ENCODE peak calls at places on chromosomes 11 and 22, in five cellular contexts. A, O, T, X and K are unnamed samples.

GRCh38 chr11:81989093-81989492 is 744.6 kb downstream of the FAM181B start:
- DNase-seq in T (no peak), A (no peak), O (no peak), X (no peak), K (no peak)

GRCh38 chr22:32528984-32529982 is 54.7 kb downstream of the FBXO7 start:
- DNase-seq in A (peak; percentile 3), T (peak; percentile 47), O (peak; percentile 25), X (peak; percentile 86), K (no peak)

GRCh38 chr22:36913431-36914382 is at the start of gene CSF2RB:
- DNase-seq in A (no peak), T (no peak), X (no peak), O (no peak), K (no peak)

GRCh38 chr22:40582063-40582462 is 54.5 kb downstream of the MRTFA start:
- DNase-seq in X (no peak), O (no peak), A (no peak), T (no peak), K (no peak)

GRCh38 chr11:74282863-74283484 is 28.5 kb downstream of the P4HA3 start:
- DNase-seq in X (no peak), T (no peak), O (no peak), A (no peak), K (no peak)

GRCh38 chr11:20116825-20117224 is 43.5 kb downstream of the DBX1 start:
- DNase-seq in T (no peak), O (no peak), A (no peak), X (no peak), K (no peak)

GRCh38 chr11:16114451-16114850 is 241.9 kb downstream of the SOX6 start:
- DNase-seq in A (no peak), O (no peak), X (no peak), T (no peak), K (no peak)

GRCh38 chr11:116257092-116257491 is 515.7 kb downstream of the BUD13 start:
- DNase-seq in X (no peak), O (no peak), T (no peak), A (no peak), K (no peak)

GRCh38 chr11:47305734-47306483 is 36.0 kb downstream of the MADD start:
- DNase-seq in X (peak; percentile 70), O (no peak), A (no peak), T (no peak), K (peak; percentile 5)

GRCh38 chr22:38416621-38417251 is 38.3 kb downstream of the KCNJ4 start:
- DNase-seq in A (no peak), X (no peak), O (no peak), T (no peak), K (no peak)

GRCh38 chr22:22553141-22553540 is 5.9 kb downstream of the PRAME start:
- DNase-seq in A (no peak), T (no peak), O (no peak), X (no peak), K (no peak)

GRCh38 chr11:107043242-107043991 is 25.1 kb upstream of the GUCY1A2 start:
- DNase-seq in A (no peak), O (no peak), T (no peak), X (no peak), K (no peak)

GRCh38 chr22:43133401-43133800 is 9.8 kb downstream of the MCAT start:
- DNase-seq in T (no peak), X (no peak), O (no peak), A (no peak), K (no peak)

GRCh38 chr11:2728663-2729332 is 29.0 kb upstream of the KCNQ1OT1 start:
- DNase-seq in X (peak; percentile 85), T (no peak), O (no peak), A (no peak), K (no peak)

GRCh38 chr22:30649430-30650007 is 13.9 kb downstream of the SLC35E4 start:
- DNase-seq in O (peak; percentile 78), A (peak; percentile 45), T (peak; percentile 78), X (peak; percentile 60), K (no peak)

GRCh38 chr11:79227732-79228416 is 213.0 kb downstream of the TENM4 start:
- DNase-seq in X (no peak), O (no peak), A (no peak), T (no peak), K (no peak)

GRCh38 chr11:112831041-112831440 is 130.2 kb upstream of the NCAM1 start:
- DNase-seq in O (no peak), A (no peak), T (no peak), X (no peak), K (no peak)

GRCh38 chr11:119109843-119110242 is 2.7 kb downstream of the C2CD2L start:
- DNase-seq in O (no peak), A (no peak), X (no peak), T (no peak), K (no peak)

GRCh38 chr11:73393479-73394415 is 17.5 kb downstream of the RELT start:
- DNase-seq in A (peak; percentile 23), X (peak; percentile 68), O (peak; percentile 33), T (peak; percentile 65), K (peak; percentile 28)

GRCh38 chr11:59197990-59198389 is 14.7 kb downstream of the MPEG1 start:
- DNase-seq in O (no peak), T (no peak), X (peak; percentile 77), A (no peak), K (peak; percentile 76)

GRCh38 chr22:41003041-41003440 is 51.9 kb downstream of the RBX1 start:
- DNase-seq in X (no peak), T (no peak), O (no peak), A (no peak), K (no peak)

GRCh38 chr11:112227002-112227401 is 774 bp downstream of the PTS start:
- DNase-seq in T (peak; percentile 43), A (no peak), X (no peak), O (no peak), K (no peak)